ENCODE peak calls at places on chromosomes 4 and X, in seven cellular contexts. A, X, S, P, N, G and Y are unnamed samples.

GRCh38 chr4:152528060-152528459 is 7.8 kb downstream of the FBXW7 start:
- DNase-seq in N (no peak), G (peak), A (no peak), P (no peak), S (no peak), X (no peak), Y (no peak)

GRCh38 chrX:38275615-38276014 is 51.7 kb downstream of the RPGR start:
- DNase-seq in S (no peak), A (no peak), G (no peak), N (no peak), X (peak), P (no peak), Y (no peak)

GRCh38 chr4:3520796-3521600 is 11.2 kb downstream of the LRPAP1 start:
- DNase-seq in N (no peak), P (peak), X (no peak), G (no peak), S (no peak), A (peak), Y (no peak)

GRCh38 chr4:24730256-24731001 is 64.9 kb upstream of the SOD3 start:
- DNase-seq in X (no peak), N (no peak), A (peak), S (peak), G (no peak), P (peak), Y (no peak)

GRCh38 chr4:12421364-12421763 is 992.7 kb upstream of the HS3ST1 start:
- DNase-seq in P (no peak), A (no peak), N (no peak), G (no peak), S (no peak), X (peak), Y (no peak)

GRCh38 chr4:154989511-154989910 is 208.4 kb downstream of the RBM46 start:
- DNase-seq in N (no peak), P (no peak), G (no peak), A (no peak), X (no peak), S (no peak), Y (no peak)

GRCh38 chrX:41474726-41475100 is 27.6 kb downstream of the NYX start:
- DNase-seq in G (no peak), P (no peak), X (no peak), N (no peak), A (no peak), S (no peak), Y (no peak)

GRCh38 chr4:125994024-125994423 is 679.3 kb downstream of the FAT4 start:
- DNase-seq in S (no peak), P (no peak), X (no peak), N (no peak), A (no peak), G (no peak), Y (no peak)

GRCh38 chr4:152578670-152579069 is 42.8 kb upstream of the FBXW7 start:
- DNase-seq in G (no peak), X (no peak), S (no peak), N (no peak), P (no peak), A (no peak), Y (no peak)

GRCh38 chr4:151100517-151100916 is 1.1 kb downstream of the RPS3A start:
- DNase-seq in S (no peak), A (no peak), G (peak), X (no peak), N (no peak), P (no peak), Y (no peak)

GRCh38 chrX:133151320-133151719 is 54.4 kb upstream of the USP26 start:
- DNase-seq in N (no peak), S (no peak), A (no peak), P (no peak), G (no peak), X (no peak), Y (no peak)

GRCh38 chr4:53722110-53722509 is 130.8 kb upstream of the LNX1 start:
- DNase-seq in X (no peak), G (no peak), P (no peak), S (no peak), A (no peak), N (no peak), Y (no peak)

GRCh38 chrX:147737690-147738089 is 174.0 kb upstream of the FMR1 start:
- DNase-seq in P (no peak), N (no peak), A (no peak), G (no peak), S (no peak), X (no peak), Y (no peak)

GRCh38 chr4:183637461-183637860 is 21.5 kb downstream of the RWDD4 start:
- DNase-seq in X (no peak), P (no peak), N (no peak), A (no peak), S (no peak), G (no peak), Y (no peak)

GRCh38 chrX:154409222-154409871 is at the start of gene DNASE1L1:
- DNase-seq in S (peak), G (peak), X (no peak), A (peak), P (peak), N (peak), Y (peak)
- TF ChIP-seq POLR2A in S (no peak), G (peak), X (no peak), A (peak), P (no peak), N (no peak), Y (no peak)

DNA sequence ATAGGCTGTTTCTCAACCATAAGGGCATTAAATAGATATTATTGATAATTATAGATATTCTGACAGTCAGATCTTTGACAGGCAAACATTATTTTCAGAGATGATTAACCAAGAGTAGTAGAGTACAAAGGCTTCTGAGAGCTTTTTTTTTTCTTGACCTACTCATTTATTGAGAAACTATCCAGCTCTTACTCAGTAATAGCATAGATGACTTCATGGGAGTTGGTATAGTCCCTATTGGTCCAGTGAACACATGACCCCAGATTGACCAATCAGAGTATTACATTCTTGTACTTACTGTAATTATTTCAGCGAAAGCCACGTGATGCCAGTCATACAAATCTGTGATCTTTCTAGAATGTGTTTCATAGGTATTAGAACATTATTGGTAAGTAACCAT is 508.7 kb downstream of the FSTL5 start:
- DNase-seq in G (no peak), P (no peak), A (no peak), S (no peak), N (no peak), X (no peak), Y (no peak)
- TF ChIP-seq POLR2A in G (no peak), P (no peak), A (no peak), S (no peak), N (no peak), X (no peak), Y (no peak)

GRCh38 chrX:69262036-69262905 is 97.0 kb upstream of the PJA1 start:
- DNase-seq in P (no peak), X (no peak), S (no peak), N (no peak), A (no peak), G (no peak), Y (no peak)

GRCh38 chrX:69258893-69259292 is 93.6 kb upstream of the PJA1 start:
- DNase-seq in P (no peak), S (no peak), N (no peak), G (no peak), A (no peak), X (no peak), Y (no peak)

GRCh38 chrX:69263421-69263820 is 98.2 kb upstream of the PJA1 start:
- DNase-seq in S (no peak), G (no peak), N (no peak), A (no peak), X (no peak), P (no peak), Y (no peak)

GRCh38 chrX:69253821-69254220 is 88.6 kb upstream of the PJA1 start:
- DNase-seq in N (no peak), P (no peak), A (no peak), S (no peak), G (no peak), X (no peak), Y (no peak)

DNA sequence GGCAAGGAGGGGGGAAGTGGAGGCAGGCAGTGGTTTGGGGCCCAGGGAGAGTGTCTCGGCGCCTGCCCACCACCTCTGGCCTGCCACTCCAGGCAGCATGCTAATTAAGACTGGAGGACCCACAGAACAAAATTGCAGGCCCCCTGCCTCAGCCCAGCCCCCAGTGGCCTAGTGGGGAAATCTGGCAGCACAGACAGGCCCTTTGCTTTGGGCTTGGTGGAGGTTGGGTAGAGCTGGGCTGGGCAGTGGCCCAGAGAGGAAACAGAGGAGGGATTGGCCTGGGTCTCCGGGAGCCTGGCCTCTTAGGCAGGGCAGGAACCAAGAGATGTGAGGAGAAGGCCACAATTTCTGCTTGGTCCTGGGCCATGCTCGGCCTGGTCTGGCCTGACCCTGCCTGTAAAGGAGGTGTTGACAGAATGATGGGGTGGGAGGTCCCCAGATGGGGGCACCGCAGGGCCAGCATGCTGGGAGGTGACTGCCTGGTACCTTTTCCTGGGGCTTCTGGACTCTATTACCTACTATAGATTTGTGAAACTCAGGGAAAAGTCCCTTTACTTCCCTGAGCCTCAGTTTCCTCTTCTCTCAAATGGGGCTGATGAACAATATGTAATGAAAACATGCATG is 92.4 kb upstream of the PJA1 start:
- DNase-seq in A (no peak), X (no peak), N (no peak), S (no peak), G (no peak), P (no peak), Y (no peak)
- TF ChIP-seq POLR2A in A (no peak), X (no peak), N (no peak), S (no peak), G (no peak), P (no peak), Y (no peak)

DNA sequence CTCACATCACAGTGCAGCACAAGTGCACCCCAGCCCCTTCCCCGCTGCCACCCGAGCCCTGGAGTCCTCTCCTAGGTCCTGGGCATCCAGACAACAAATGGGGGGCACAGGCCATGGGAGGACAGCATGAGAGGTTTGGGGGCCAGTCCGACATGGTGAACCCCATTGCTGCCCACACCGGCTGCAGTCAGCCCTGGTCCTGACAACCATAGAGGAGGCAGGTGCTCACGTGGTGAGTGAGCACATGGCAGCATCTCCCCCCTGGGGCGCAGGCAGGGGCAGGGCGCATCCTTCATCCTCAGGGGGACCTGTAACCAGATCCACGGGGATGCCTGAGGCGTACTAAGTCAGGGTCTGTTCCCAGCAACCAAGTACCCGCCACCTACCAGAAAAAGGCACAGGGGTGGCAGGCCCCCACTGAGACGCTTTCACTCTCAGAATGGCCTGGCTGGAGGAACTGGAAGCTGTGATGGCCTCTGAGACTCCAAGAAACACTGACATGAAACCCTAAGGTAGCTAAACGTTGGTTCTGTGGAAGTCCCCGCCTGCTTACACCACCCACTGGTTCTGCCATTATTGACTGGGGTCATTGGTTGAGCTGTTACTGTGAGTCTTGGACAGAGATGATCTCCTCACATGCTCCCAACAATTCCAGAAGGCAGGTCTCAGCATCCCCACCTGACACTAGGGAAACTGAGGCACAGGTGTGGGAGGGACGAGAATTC is 6.5 kb downstream of the ZFYVE28 start:
- DNase-seq in P (peak), X (no peak), A (peak), N (no peak), G (no peak), S (no peak), Y (no peak)
- TF ChIP-seq POLR2A in P (no peak), X (no peak), A (no peak), N (no peak), G (no peak), S (no peak), Y (no peak)

GRCh38 chrX:33211356-33212254 is at the start of gene DMD:
- DNase-seq in G (no peak), A (no peak), P (peak), X (no peak), S (peak), N (peak), Y (no peak)
- TF ChIP-seq POLR2A in G (no peak), A (peak), P (peak), X (no peak), S (no peak), N (no peak), Y (no peak)

DNA sequence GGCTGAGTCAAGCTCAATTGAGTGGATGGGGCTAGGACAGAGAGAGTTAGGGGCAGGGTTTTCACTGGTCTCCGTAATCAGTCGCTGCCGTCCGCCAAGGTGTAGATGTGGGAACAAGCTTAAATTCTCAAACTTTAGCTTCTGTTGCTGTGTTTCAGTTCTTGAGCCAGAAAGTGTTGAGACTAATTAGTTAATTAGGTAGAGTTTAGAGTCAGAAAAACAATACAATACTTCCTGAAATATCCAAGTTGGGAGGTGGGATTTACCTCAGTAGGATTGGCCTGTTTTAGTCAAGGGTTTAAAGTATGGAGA is 1.1 kb upstream of the UBE2D3 start:
- DNase-seq in X (no peak), A (no peak), G (no peak), N (no peak), P (no peak), S (no peak), Y (no peak)
- TF ChIP-seq POLR2A in X (no peak), A (no peak), G (no peak), N (no peak), P (no peak), S (no peak), Y (no peak)